ENCODE peak calls at places on chromosomes 4 and X, in six cellular contexts. V is GM23248, Y is astrocyte, G is mammary epithelial cell, I is cardiac fibroblast, K is lower lobe of right lung. P is an unnamed sample.
A peak's percentile ranks its signal among the peaks of the same experiment; 100 is the strongest.

GRCh38 chr4:113109106-113109740 is 59.8 kb downstream of the ANK2 start:
- DNase-seq in V (no peak), Y (no peak), G (no peak), I (no peak), K (no peak), P (no peak)

GRCh38 chr4:2125023-2125422 is 65.9 kb downstream of the NAT8L start:
- DNase-seq in V (no peak), Y (no peak), G (peak; percentile 27), I (no peak), K (no peak), P (peak; percentile 23)

GRCh38 chr4:147739239-147739823 is 7.4 kb downstream of the ARHGAP10 start:
- DNase-seq in V (no peak), Y (no peak), G (no peak), I (peak; percentile 65), K (no peak), P (no peak)

GRCh38 chrX:24100713-24101112 is 46.0 kb downstream of the EIF2S3 start:
- DNase-seq in V (peak; percentile 60), Y (peak; percentile 57), G (no peak), I (peak; percentile 30), K (no peak), P (no peak)

GRCh38 chr4:75895744-75896314 is 6.4 kb downstream of the PPEF2 start:
- DNase-seq in V (peak; percentile 21), Y (no peak), G (peak; percentile 11), I (peak; percentile 36), K (no peak), P (peak; percentile 33)

GRCh38 chrX:96719161-96719875 is 34.7 kb downstream of the DIAPH2 start:
- DNase-seq in V (no peak), Y (no peak), G (no peak), I (no peak), K (no peak), P (no peak)

GRCh38 chr4:73653695-73654106 is 33.5 kb upstream of the RASSF6 start:
- DNase-seq in V (peak; percentile 73), Y (peak; percentile 23), G (peak; percentile 60), I (peak; percentile 62), K (peak; percentile 52), P (peak; percentile 38)

GRCh38 chrX:149043401-149043800 is 461.7 kb downstream of the IDS start:
- DNase-seq in V (peak; percentile 5), Y (peak; percentile 58), G (no peak), I (no peak), K (no peak), P (no peak)

GRCh38 chrX:11137543-11138139 is 26.5 kb downstream of the HCCS start:
- DNase-seq in V (peak; percentile 44), Y (peak; percentile 9), G (no peak), I (peak; percentile 70), K (no peak), P (peak; percentile 20)

GRCh38 chrX:71492086-71493065 is 40.5 kb upstream of the OGT start:
- DNase-seq in V (peak; percentile 80), Y (peak; percentile 37), G (peak; percentile 14), I (peak; percentile 38), K (peak; percentile 70), P (peak; percentile 0)

GRCh38 chr4:147768113-147768512 is 36.2 kb downstream of the ARHGAP10 start:
- DNase-seq in V (peak; percentile 81), Y (peak; percentile 92), G (peak; percentile 62), I (peak; percentile 89), K (no peak), P (peak; percentile 84)

GRCh38 chr4:26468283-26468949 is 21.9 kb downstream of the CCKAR start:
- DNase-seq in V (no peak), Y (no peak), G (no peak), I (no peak), K (no peak), P (no peak)

GRCh38 chr4:173092003-173092402 is 76.6 kb upstream of the GALNT7 start:
- DNase-seq in V (no peak), Y (no peak), G (no peak), I (no peak), K (no peak), P (no peak)

GRCh38 chrX:15567886-15568616 is 32.7 kb downstream of the ACE2 start:
- DNase-seq in V (no peak), Y (no peak), G (peak; percentile 18), I (peak; percentile 52), K (no peak), P (peak; percentile 36)

GRCh38 chr4:71260544-71260943 is 78.3 kb upstream of the SLC4A4 start:
- DNase-seq in V (no peak), Y (no peak), G (no peak), I (no peak), K (no peak), P (no peak)

GRCh38 chrX:141278306-141278705 is 36.0 kb upstream of the SPANXC start:
- DNase-seq in V (peak; percentile 29), Y (no peak), G (no peak), I (peak; percentile 32), K (no peak), P (peak; percentile 9)

GRCh38 chr4:185535818-185536729 is 767 bp upstream of the PDLIM3 start:
- DNase-seq in V (peak; percentile 45), Y (no peak), G (peak; percentile 17), I (peak; percentile 81), K (no peak), P (no peak)

GRCh38 chrX:40778861-40779575 is 43.7 kb upstream of the MED14 start:
- DNase-seq in V (peak; percentile 69), Y (peak; percentile 72), G (peak; percentile 69), I (peak; percentile 14), K (no peak), P (peak; percentile 84)

GRCh38 chrX:49951524-49952193 is 29.3 kb downstream of the CLCN5 start:
- DNase-seq in V (no peak), Y (peak; percentile 36), G (no peak), I (no peak), K (no peak), P (no peak)

GRCh38 chr4:26590639-26591038 is 6.8 kb downstream of the TBC1D19 start:
- DNase-seq in V (peak; percentile 36), Y (peak; percentile 78), G (peak; percentile 79), I (no peak), K (no peak), P (peak; percentile 88)

GRCh38 chr4:134627386-134627785 is 425.8 kb upstream of the PABPC4L start:
- DNase-seq in V (no peak), Y (no peak), G (no peak), I (no peak), K (no peak), P (no peak)

GRCh38 chr4:44100456-44100855 is 348.2 kb downstream of the KCTD8 start:
- DNase-seq in V (no peak), Y (no peak), G (no peak), I (no peak), K (no peak), P (no peak)

GRCh38 chr4:154491731-154492249 is at the start of gene DCHS2:
- DNase-seq in V (peak; percentile 13), Y (no peak), G (peak; percentile 4), I (no peak), K (no peak), P (no peak)

GRCh38 chrX:52262195-52262546 is 77.5 kb downstream of the MAGED4 start:
- DNase-seq in V (no peak), Y (no peak), G (peak; percentile 0), I (no peak), K (no peak), P (no peak)

GRCh38 chr4:6179362-6179761 is 21.0 kb downstream of the JAKMIP1 start:
- DNase-seq in V (no peak), Y (no peak), G (no peak), I (no peak), K (no peak), P (no peak)

GRCh38 chr4:165763640-165764039 is 109.4 kb upstream of the TLL1 start:
- DNase-seq in V (no peak), Y (no peak), G (no peak), I (peak; percentile 16), K (no peak), P (no peak)

GRCh38 chr4:122045533-122045932 is 93.7 kb upstream of the TRPC3 start:
- DNase-seq in V (peak; percentile 92), Y (peak; percentile 85), G (peak; percentile 88), I (peak; percentile 88), K (peak; percentile 71), P (peak; percentile 95)

DNA sequence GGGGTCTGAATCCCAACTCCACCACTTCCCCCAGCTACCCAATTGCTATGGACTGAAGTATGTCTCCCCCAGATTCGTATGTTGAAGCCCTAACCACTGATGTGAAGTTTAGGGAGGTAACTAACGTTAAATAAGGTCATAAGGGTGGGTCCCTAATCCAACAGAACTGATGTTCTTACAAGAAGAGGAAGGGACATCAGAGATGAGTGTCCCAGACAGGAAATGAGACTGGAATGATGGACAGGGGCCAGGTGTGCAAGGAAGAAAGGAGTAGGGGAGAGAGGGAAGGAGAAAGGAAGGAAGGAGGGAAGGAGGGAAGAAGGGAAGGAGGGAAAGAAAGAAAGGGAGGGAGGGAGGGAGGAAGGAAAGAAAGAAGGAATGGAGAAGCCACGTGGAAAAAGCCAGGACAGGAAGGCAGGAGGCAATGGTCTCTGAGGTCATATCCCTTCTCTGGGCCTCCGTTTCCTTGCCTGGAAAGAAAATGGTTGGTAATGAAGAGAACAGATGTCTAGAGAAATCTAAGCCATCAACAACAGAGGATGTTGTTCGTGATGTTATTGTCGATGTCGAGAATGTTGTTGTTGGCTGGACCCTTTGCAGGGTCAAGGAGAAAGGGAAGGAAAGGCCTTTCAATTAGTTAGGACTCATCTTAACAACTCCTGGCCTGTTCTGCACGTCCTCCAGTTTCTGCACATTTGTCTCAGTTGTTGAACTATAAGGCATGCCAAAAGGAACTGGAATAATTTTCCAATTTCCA is 59.0 kb upstream of the FGFBP2 start:
- DNase-seq in V (no peak), Y (no peak), G (no peak), I (no peak), K (no peak), P (no peak)
- H3K4me3 ChIP-seq in V (no peak overlapping the region), Y (no peak overlapping the region), G (no peak overlapping the region), I (no peak overlapping the region), K (no peak overlapping the region), P (no peak overlapping the region)

GRCh38 chrX:107775734-107776511 is at the start of gene TSC22D3:
- DNase-seq in V (peak; percentile 82), Y (peak; percentile 31), G (peak; percentile 74), I (peak; percentile 81), K (peak; percentile 87), P (peak; percentile 59)
- H3K4me3 ChIP-seq in V (peak within 1 kb of the TSS; percentile 74), Y (peak within 1 kb of the TSS; percentile 46), G (peak within 1 kb of the TSS; percentile 54), I (peak within 1 kb of the TSS; percentile 56), K (peak within 1 kb of the TSS; percentile 62), P (peak within 1 kb of the TSS; percentile 56)

GRCh38 chrX:125202486-125203378 is 116.9 kb upstream of the TEX13C start:
- DNase-seq in V (no peak), Y (no peak), G (no peak), I (no peak), K (no peak), P (no peak)
- H3K4me3 ChIP-seq in V (no peak overlapping the region), Y (no peak overlapping the region), G (no peak overlapping the region), I (no peak overlapping the region), K (peak overlapping the region; percentile 42), P (no peak overlapping the region)

GRCh38 chrX:68422478-68422877 is 10.8 kb downstream of the OPHN1 start:
- DNase-seq in V (no peak), Y (no peak), G (no peak), I (no peak), K (no peak), P (no peak)

GRCh38 chrX:68428431-68428830 is 4.9 kb downstream of the OPHN1 start:
- DNase-seq in V (peak; percentile 72), Y (peak; percentile 81), G (peak; percentile 50), I (peak; percentile 22), K (no peak), P (peak; percentile 89)

GRCh38 chrX:68421651-68422050 is 11.6 kb downstream of the OPHN1 start:
- DNase-seq in V (peak; percentile 63), Y (no peak), G (no peak), I (no peak), K (no peak), P (no peak)

GRCh38 chrX:68420559-68420958 is 12.7 kb downstream of the OPHN1 start:
- DNase-seq in V (no peak), Y (peak; percentile 26), G (no peak), I (peak; percentile 51), K (no peak), P (no peak)

GRCh38 chrX:68424719-68425118 is 8.6 kb downstream of the OPHN1 start:
- DNase-seq in V (no peak), Y (no peak), G (no peak), I (no peak), K (no peak), P (no peak)
- H3K4me3 ChIP-seq in V (no peak overlapping the region), Y (no peak overlapping the region), G (no peak overlapping the region), I (no peak overlapping the region), K (no peak overlapping the region), P (no peak overlapping the region)